ENCODE peak calls at places on chromosomes 2 and 18, in five cellular contexts. One of them, this sample, is unnamed.

GRCh38 chr2:219997341-219997851 is 370.0 kb downstream of the SLC4A3 start:
- DNase-seq in GM10248: no peak
- DNase-seq in RWPE1: no peak
- DNase-seq in stimulated activated naive CD4-positive, alpha-beta T cell: no peak
- DNase-seq in endothelial cell: peak
- DNase-seq in this sample: peak

GRCh38 chr2:104547251-104547650 is 306.7 kb upstream of the POU3F3 start:
- DNase-seq in GM10248: no peak
- DNase-seq in RWPE1: no peak
- DNase-seq in stimulated activated naive CD4-positive, alpha-beta T cell: no peak
- DNase-seq in endothelial cell: no peak
- DNase-seq in this sample: no peak

GRCh38 chr2:219362524-219363164 is 25.1 kb downstream of the DNPEP start:
- DNase-seq in GM10248: no peak
- DNase-seq in RWPE1: peak
- DNase-seq in endothelial cell: no peak
- DNase-seq in stimulated activated naive CD4-positive, alpha-beta T cell: no peak
- DNase-seq in this sample: peak

GRCh38 chr18:79935925-79936324 is 15.5 kb downstream of the SLC66A2 start:
- DNase-seq in endothelial cell: no peak
- DNase-seq in stimulated activated naive CD4-positive, alpha-beta T cell: no peak
- DNase-seq in GM10248: no peak
- DNase-seq in RWPE1: no peak
- DNase-seq in this sample: no peak

GRCh38 chr2:202090530-202090929 is 17.5 kb downstream of the KIAA2012 start:
- DNase-seq in endothelial cell: no peak
- DNase-seq in GM10248: no peak
- DNase-seq in RWPE1: no peak
- DNase-seq in stimulated activated naive CD4-positive, alpha-beta T cell: no peak
- DNase-seq in this sample: no peak

GRCh38 chr2:165863816-165864221 is 69.8 kb upstream of the GALNT3 start:
- DNase-seq in RWPE1: no peak
- DNase-seq in GM10248: no peak
- DNase-seq in stimulated activated naive CD4-positive, alpha-beta T cell: no peak
- DNase-seq in endothelial cell: no peak
- DNase-seq in this sample: no peak

GRCh38 chr2:98505311-98505808 is 60.7 kb downstream of the INPP4A start:
- DNase-seq in endothelial cell: no peak
- DNase-seq in stimulated activated naive CD4-positive, alpha-beta T cell: no peak
- DNase-seq in GM10248: no peak
- DNase-seq in RWPE1: no peak
- DNase-seq in this sample: no peak

GRCh38 chr2:29249666-29250253 is 134.5 kb downstream of the CLIP4 start:
- DNase-seq in GM10248: no peak
- DNase-seq in RWPE1: no peak
- DNase-seq in endothelial cell: no peak
- DNase-seq in stimulated activated naive CD4-positive, alpha-beta T cell: no peak
- DNase-seq in this sample: peak

GRCh38 chr2:154570501-154570900 is 128.0 kb upstream of the KCNJ3 start:
- DNase-seq in stimulated activated naive CD4-positive, alpha-beta T cell: no peak
- DNase-seq in endothelial cell: no peak
- DNase-seq in GM10248: no peak
- DNase-seq in RWPE1: no peak
- DNase-seq in this sample: no peak

GRCh38 chr2:74481961-74482800 is 617 bp downstream of the CCDC142 start:
- DNase-seq in stimulated activated naive CD4-positive, alpha-beta T cell: no peak
- DNase-seq in RWPE1: peak
- DNase-seq in endothelial cell: peak
- DNase-seq in GM10248: peak
- DNase-seq in this sample: no peak

GRCh38 chr2:164061129-164061746 is 325.4 kb upstream of the FIGN start:
- DNase-seq in GM10248: peak
- DNase-seq in RWPE1: peak
- DNase-seq in stimulated activated naive CD4-positive, alpha-beta T cell: no peak
- DNase-seq in endothelial cell: peak
- DNase-seq in this sample: peak